ENCODE peak calls at places on chromosomes 13 and 19, in eight cellular contexts. One of them, this sample, is unnamed.

GRCh38 chr19:13207237-13208130 is 57.3 kb downstream of the IER2 start:
- DNase-seq in CD8-positive, alpha-beta T cell: no peak
- DNase-seq in stomach: no peak
- DNase-seq in WTC11: no peak
- DNase-seq in astrocyte of the spinal cord: no peak
- DNase-seq in fibroblast of lung: no peak
- DNase-seq in left ventricle myocardium inferior: peak
- DNase-seq in psoas muscle: peak
- DNase-seq in this sample: peak

GRCh38 chr19:49546825-49547565 is 19.2 kb downstream of the RCN3 start:
- DNase-seq in CD8-positive, alpha-beta T cell: peak
- DNase-seq in stomach: peak
- DNase-seq in WTC11: peak
- DNase-seq in astrocyte of the spinal cord: peak
- DNase-seq in fibroblast of lung: peak
- DNase-seq in left ventricle myocardium inferior: no peak
- DNase-seq in psoas muscle: no peak
- DNase-seq in this sample: no peak

GRCh38 chr13:38577048-38577447 is 109.8 kb upstream of the FREM2 start:
- DNase-seq in CD8-positive, alpha-beta T cell: no peak
- DNase-seq in stomach: no peak
- DNase-seq in WTC11: no peak
- DNase-seq in astrocyte of the spinal cord: no peak
- DNase-seq in fibroblast of lung: peak
- DNase-seq in left ventricle myocardium inferior: no peak
- DNase-seq in psoas muscle: no peak
- DNase-seq in this sample: no peak

GRCh38 chr19:30577551-30578090 is 205.4 kb downstream of the ZNF536 start:
- DNase-seq in CD8-positive, alpha-beta T cell: no peak
- DNase-seq in stomach: no peak
- DNase-seq in WTC11: no peak
- DNase-seq in astrocyte of the spinal cord: no peak
- DNase-seq in fibroblast of lung: no peak
- DNase-seq in left ventricle myocardium inferior: no peak
- DNase-seq in psoas muscle: no peak
- DNase-seq in this sample: no peak

GRCh38 chr13:113145911-113146598 is 12.4 kb upstream of the PROZ start:
- DNase-seq in CD8-positive, alpha-beta T cell: no peak
- DNase-seq in stomach: no peak
- DNase-seq in WTC11: no peak
- DNase-seq in astrocyte of the spinal cord: no peak
- DNase-seq in fibroblast of lung: no peak
- DNase-seq in left ventricle myocardium inferior: no peak
- DNase-seq in psoas muscle: no peak
- DNase-seq in this sample: no peak

GRCh38 chr19:45172173-45172572 is 5.9 kb downstream of the TRAPPC6A start:
- DNase-seq in CD8-positive, alpha-beta T cell: no peak
- DNase-seq in stomach: no peak
- DNase-seq in WTC11: no peak
- DNase-seq in astrocyte of the spinal cord: no peak
- DNase-seq in fibroblast of lung: no peak
- DNase-seq in left ventricle myocardium inferior: no peak
- DNase-seq in psoas muscle: no peak
- DNase-seq in this sample: no peak

GRCh38 chr19:47111682-47112165 is 1.9 kb downstream of the ZC3H4 start:
- DNase-seq in CD8-positive, alpha-beta T cell: no peak
- DNase-seq in stomach: no peak
- DNase-seq in WTC11: no peak
- DNase-seq in astrocyte of the spinal cord: no peak
- DNase-seq in fibroblast of lung: no peak
- DNase-seq in left ventricle myocardium inferior: no peak
- DNase-seq in psoas muscle: no peak
- DNase-seq in this sample: no peak

GRCh38 chr19:42441047-42441440 is 1.7 kb downstream of the CXCL17 start:
- DNase-seq in CD8-positive, alpha-beta T cell: no peak
- DNase-seq in stomach: peak
- DNase-seq in WTC11: no peak
- DNase-seq in astrocyte of the spinal cord: no peak
- DNase-seq in fibroblast of lung: no peak
- DNase-seq in left ventricle myocardium inferior: no peak
- DNase-seq in psoas muscle: no peak
- DNase-seq in this sample: no peak

GRCh38 chr19:8615813-8616596 is 5.5 kb upstream of the ADAMTS10 start:
- DNase-seq in CD8-positive, alpha-beta T cell: peak
- DNase-seq in stomach: peak
- DNase-seq in WTC11: peak
- DNase-seq in astrocyte of the spinal cord: peak
- DNase-seq in fibroblast of lung: peak
- DNase-seq in left ventricle myocardium inferior: peak
- DNase-seq in psoas muscle: peak
- DNase-seq in this sample: no peak

GRCh38 chr13:59464926-59465325 is 698.8 kb downstream of the DIAPH3 start:
- DNase-seq in CD8-positive, alpha-beta T cell: no peak
- DNase-seq in stomach: no peak
- DNase-seq in WTC11: no peak
- DNase-seq in astrocyte of the spinal cord: no peak
- DNase-seq in fibroblast of lung: no peak
- DNase-seq in left ventricle myocardium inferior: no peak
- DNase-seq in psoas muscle: no peak
- DNase-seq in this sample: no peak

GRCh38 chr13:79128158-79128557 is 277.9 kb downstream of the RBM26 start:
- DNase-seq in CD8-positive, alpha-beta T cell: no peak
- DNase-seq in stomach: no peak
- DNase-seq in WTC11: no peak
- DNase-seq in astrocyte of the spinal cord: peak
- DNase-seq in fibroblast of lung: peak
- DNase-seq in left ventricle myocardium inferior: no peak
- DNase-seq in psoas muscle: no peak
- DNase-seq in this sample: no peak

GRCh38 chr13:73779881-73780280 is 354.3 kb downstream of the KLF12 start:
- DNase-seq in CD8-positive, alpha-beta T cell: no peak
- DNase-seq in stomach: no peak
- DNase-seq in WTC11: no peak
- DNase-seq in astrocyte of the spinal cord: no peak
- DNase-seq in fibroblast of lung: no peak
- DNase-seq in left ventricle myocardium inferior: no peak
- DNase-seq in psoas muscle: no peak
- DNase-seq in this sample: no peak

GRCh38 chr19:18538115-18538514 is 5.3 kb downstream of the FKBP8 start:
- DNase-seq in CD8-positive, alpha-beta T cell: no peak
- DNase-seq in stomach: no peak
- DNase-seq in WTC11: no peak
- DNase-seq in astrocyte of the spinal cord: no peak
- DNase-seq in fibroblast of lung: no peak
- DNase-seq in left ventricle myocardium inferior: no peak
- DNase-seq in psoas muscle: no peak
- DNase-seq in this sample: no peak

GRCh38 chr19:722553-723101 is 13.9 kb downstream of the PALM start:
- DNase-seq in CD8-positive, alpha-beta T cell: peak
- DNase-seq in stomach: no peak
- DNase-seq in WTC11: no peak
- DNase-seq in astrocyte of the spinal cord: no peak
- DNase-seq in fibroblast of lung: no peak
- DNase-seq in left ventricle myocardium inferior: peak
- DNase-seq in psoas muscle: peak
- DNase-seq in this sample: no peak

GRCh38 chr19:29673451-29674371 is 8.4 kb downstream of the PLEKHF1 start:
- DNase-seq in CD8-positive, alpha-beta T cell: no peak
- DNase-seq in stomach: no peak
- DNase-seq in WTC11: no peak
- DNase-seq in astrocyte of the spinal cord: no peak
- DNase-seq in fibroblast of lung: no peak
- DNase-seq in left ventricle myocardium inferior: no peak
- DNase-seq in psoas muscle: no peak
- DNase-seq in this sample: no peak

GRCh38 chr13:67100723-67101122 is 129.4 kb downstream of the PCDH9 start:
- DNase-seq in CD8-positive, alpha-beta T cell: no peak
- DNase-seq in stomach: no peak
- DNase-seq in WTC11: no peak
- DNase-seq in astrocyte of the spinal cord: no peak
- DNase-seq in fibroblast of lung: peak
- DNase-seq in left ventricle myocardium inferior: no peak
- DNase-seq in psoas muscle: no peak
- DNase-seq in this sample: no peak

GRCh38 chr19:39064405-39064804 is 19.8 kb upstream of the ACP7 start:
- DNase-seq in CD8-positive, alpha-beta T cell: no peak
- DNase-seq in stomach: no peak
- DNase-seq in WTC11: no peak
- DNase-seq in astrocyte of the spinal cord: no peak
- DNase-seq in fibroblast of lung: no peak
- DNase-seq in left ventricle myocardium inferior: no peak
- DNase-seq in psoas muscle: no peak
- DNase-seq in this sample: no peak

GRCh38 chr13:111898956-111899713 is 167.8 kb upstream of the SOX1 start:
- DNase-seq in CD8-positive, alpha-beta T cell: no peak
- DNase-seq in stomach: no peak
- DNase-seq in WTC11: no peak
- DNase-seq in astrocyte of the spinal cord: no peak
- DNase-seq in fibroblast of lung: no peak
- DNase-seq in left ventricle myocardium inferior: no peak
- DNase-seq in psoas muscle: no peak
- DNase-seq in this sample: no peak

GRCh38 chr13:45370922-45371406 is 30.0 kb upstream of the TPT1 start:
- DNase-seq in CD8-positive, alpha-beta T cell: peak
- DNase-seq in stomach: peak
- DNase-seq in WTC11: peak
- DNase-seq in astrocyte of the spinal cord: peak
- DNase-seq in fibroblast of lung: peak
- DNase-seq in left ventricle myocardium inferior: peak
- DNase-seq in psoas muscle: peak
- DNase-seq in this sample: peak

GRCh38 chr13:29925457-29925856 is 75.0 kb upstream of the UBL3 start:
- DNase-seq in CD8-positive, alpha-beta T cell: no peak
- DNase-seq in stomach: peak
- DNase-seq in WTC11: no peak
- DNase-seq in astrocyte of the spinal cord: peak
- DNase-seq in fibroblast of lung: peak
- DNase-seq in left ventricle myocardium inferior: peak
- DNase-seq in psoas muscle: peak
- DNase-seq in this sample: no peak

GRCh38 chr19:33627526-33627925 is 5.8 kb downstream of the CHST8 start:
- DNase-seq in CD8-positive, alpha-beta T cell: no peak
- DNase-seq in stomach: no peak
- DNase-seq in WTC11: no peak
- DNase-seq in astrocyte of the spinal cord: no peak
- DNase-seq in fibroblast of lung: no peak
- DNase-seq in left ventricle myocardium inferior: no peak
- DNase-seq in psoas muscle: no peak
- DNase-seq in this sample: no peak

GRCh38 chr13:33678906-33679657 is 138.9 kb upstream of the RFC3 start:
- DNase-seq in CD8-positive, alpha-beta T cell: peak
- DNase-seq in stomach: peak
- DNase-seq in WTC11: no peak
- DNase-seq in astrocyte of the spinal cord: peak
- DNase-seq in fibroblast of lung: peak
- DNase-seq in left ventricle myocardium inferior: peak
- DNase-seq in psoas muscle: peak
- DNase-seq in this sample: peak

GRCh38 chr13:60282708-60283107 is 114.3 kb upstream of the TDRD3 start:
- DNase-seq in CD8-positive, alpha-beta T cell: no peak
- DNase-seq in stomach: no peak
- DNase-seq in WTC11: no peak
- DNase-seq in astrocyte of the spinal cord: no peak
- DNase-seq in fibroblast of lung: no peak
- DNase-seq in left ventricle myocardium inferior: no peak
- DNase-seq in psoas muscle: no peak
- DNase-seq in this sample: no peak

GRCh38 chr13:27424246-27425150 is at the start of gene GTF3A:
- DNase-seq in CD8-positive, alpha-beta T cell: peak
- DNase-seq in stomach: peak
- DNase-seq in WTC11: peak
- DNase-seq in astrocyte of the spinal cord: peak
- DNase-seq in fibroblast of lung: peak
- DNase-seq in left ventricle myocardium inferior: peak
- DNase-seq in psoas muscle: peak
- DNase-seq in this sample: peak

GRCh38 chr13:94712287-94712811 is at the start of gene SOX21:
- DNase-seq in CD8-positive, alpha-beta T cell: no peak
- DNase-seq in stomach: no peak
- DNase-seq in WTC11: peak
- DNase-seq in astrocyte of the spinal cord: no peak
- DNase-seq in fibroblast of lung: no peak
- DNase-seq in left ventricle myocardium inferior: no peak
- DNase-seq in psoas muscle: no peak
- DNase-seq in this sample: no peak

GRCh38 chr13:81957121-81957520 is 1616.2 kb upstream of the SPRY2 start:
- DNase-seq in CD8-positive, alpha-beta T cell: no peak
- DNase-seq in stomach: no peak
- DNase-seq in WTC11: peak
- DNase-seq in astrocyte of the spinal cord: no peak
- DNase-seq in fibroblast of lung: no peak
- DNase-seq in left ventricle myocardium inferior: no peak
- DNase-seq in psoas muscle: no peak
- DNase-seq in this sample: no peak
- TF ChIP-seq CTCF in CD8-positive, alpha-beta T cell: no peak
- TF ChIP-seq CTCF in stomach: no peak
- TF ChIP-seq CTCF in WTC11: peak
- TF ChIP-seq CTCF in astrocyte of the spinal cord: no peak
- TF ChIP-seq CTCF in fibroblast of lung: no peak
- TF ChIP-seq CTCF in left ventricle myocardium inferior: no peak
- TF ChIP-seq CTCF in psoas muscle: no peak
- TF ChIP-seq CTCF in this sample: no peak

GRCh38 chr13:70613295-70613694 is 505.0 kb upstream of the KLHL1 start:
- DNase-seq in CD8-positive, alpha-beta T cell: no peak
- DNase-seq in stomach: no peak
- DNase-seq in WTC11: no peak
- DNase-seq in astrocyte of the spinal cord: no peak
- DNase-seq in fibroblast of lung: no peak
- DNase-seq in left ventricle myocardium inferior: no peak
- DNase-seq in psoas muscle: no peak
- DNase-seq in this sample: no peak
- TF ChIP-seq CTCF in CD8-positive, alpha-beta T cell: no peak
- TF ChIP-seq CTCF in stomach: no peak
- TF ChIP-seq CTCF in WTC11: no peak
- TF ChIP-seq CTCF in astrocyte of the spinal cord: peak
- TF ChIP-seq CTCF in fibroblast of lung: no peak
- TF ChIP-seq CTCF in left ventricle myocardium inferior: no peak
- TF ChIP-seq CTCF in psoas muscle: no peak
- TF ChIP-seq CTCF in this sample: no peak

DNA sequence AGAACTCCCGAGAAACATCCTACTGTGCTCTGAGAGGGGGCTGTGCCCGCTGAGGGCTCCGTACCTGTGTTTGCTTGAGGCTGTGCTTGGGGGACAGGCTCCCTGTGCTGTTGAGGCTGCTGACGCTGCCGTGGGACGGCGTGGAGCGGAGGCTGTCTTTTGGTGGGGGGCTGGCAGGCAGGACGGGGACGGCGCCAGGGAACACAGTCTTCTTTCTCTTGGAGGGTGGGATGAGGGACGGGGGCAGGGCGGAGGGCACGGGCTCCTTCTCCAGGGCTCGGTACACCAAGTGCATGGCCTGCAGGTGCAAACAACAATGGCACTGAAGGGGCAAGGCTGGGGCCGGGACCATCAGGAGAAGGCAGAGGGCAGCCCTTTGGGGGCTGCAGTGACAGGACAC is 46.8 kb downstream of the EPS15L1 start:
- DNase-seq in CD8-positive, alpha-beta T cell: no peak
- DNase-seq in stomach: no peak
- DNase-seq in WTC11: no peak
- DNase-seq in astrocyte of the spinal cord: no peak
- DNase-seq in fibroblast of lung: no peak
- DNase-seq in left ventricle myocardium inferior: no peak
- DNase-seq in psoas muscle: no peak
- DNase-seq in this sample: no peak
- TF ChIP-seq CTCF in CD8-positive, alpha-beta T cell: no peak
- TF ChIP-seq CTCF in stomach: no peak
- TF ChIP-seq CTCF in WTC11: no peak
- TF ChIP-seq CTCF in astrocyte of the spinal cord: no peak
- TF ChIP-seq CTCF in fibroblast of lung: no peak
- TF ChIP-seq CTCF in left ventricle myocardium inferior: no peak
- TF ChIP-seq CTCF in psoas muscle: no peak
- TF ChIP-seq CTCF in this sample: no peak

GRCh38 chr19:14361824-14362223 is 19.4 kb upstream of the ADGRE5 start:
- DNase-seq in CD8-positive, alpha-beta T cell: peak
- DNase-seq in stomach: no peak
- DNase-seq in WTC11: peak
- DNase-seq in astrocyte of the spinal cord: no peak
- DNase-seq in fibroblast of lung: no peak
- DNase-seq in left ventricle myocardium inferior: no peak
- DNase-seq in psoas muscle: no peak
- DNase-seq in this sample: no peak
- TF ChIP-seq CTCF in CD8-positive, alpha-beta T cell: peak
- TF ChIP-seq CTCF in stomach: no peak
- TF ChIP-seq CTCF in WTC11: no peak
- TF ChIP-seq CTCF in astrocyte of the spinal cord: peak
- TF ChIP-seq CTCF in fibroblast of lung: no peak
- TF ChIP-seq CTCF in left ventricle myocardium inferior: peak
- TF ChIP-seq CTCF in psoas muscle: peak
- TF ChIP-seq CTCF in this sample: no peak